ENCODE peak calls at places on chromosomes 12 and 14, in ten cellular contexts. One of them, this sample, is unnamed.

GRCh38 chr12:30447061-30447750 is 248.5 kb downstream of the IPO8 start:
- DNase-seq in SK-N-SH: no peak
- DNase-seq in brain microvascular endothelial cell: peak; percentile 4
- DNase-seq in mucosa of descending colon: no peak
- DNase-seq in AG09309: no peak
- DNase-seq in kidney: no peak
- DNase-seq in LNCaP clone FGC: no peak
- DNase-seq in right lobe of liver: no peak
- DNase-seq in sigmoid colon: no peak
- DNase-seq in cardiac muscle cell: peak; percentile 56
- DNase-seq in this sample: no peak

GRCh38 chr12:109934026-109934425 is 34.0 kb downstream of the TCHP start:
- DNase-seq in SK-N-SH: no peak
- DNase-seq in brain microvascular endothelial cell: no peak
- DNase-seq in mucosa of descending colon: no peak
- DNase-seq in AG09309: no peak
- DNase-seq in kidney: no peak
- DNase-seq in LNCaP clone FGC: no peak
- DNase-seq in right lobe of liver: no peak
- DNase-seq in sigmoid colon: no peak
- DNase-seq in cardiac muscle cell: peak; percentile 37
- DNase-seq in this sample: no peak

GRCh38 chr12:106885026-106885425 is 70.7 kb upstream of the TMEM263 start:
- DNase-seq in SK-N-SH: no peak
- DNase-seq in brain microvascular endothelial cell: no peak
- DNase-seq in mucosa of descending colon: no peak
- DNase-seq in AG09309: no peak
- DNase-seq in kidney: no peak
- DNase-seq in LNCaP clone FGC: no peak
- DNase-seq in right lobe of liver: no peak
- DNase-seq in sigmoid colon: no peak
- DNase-seq in cardiac muscle cell: no peak
- DNase-seq in this sample: no peak

GRCh38 chr14:100664841-100665425 is 61.8 kb upstream of the DLK1 start:
- DNase-seq in SK-N-SH: no peak
- DNase-seq in brain microvascular endothelial cell: no peak
- DNase-seq in mucosa of descending colon: no peak
- DNase-seq in AG09309: peak; percentile 68
- DNase-seq in kidney: no peak
- DNase-seq in LNCaP clone FGC: no peak
- DNase-seq in right lobe of liver: no peak
- DNase-seq in sigmoid colon: peak; percentile 74
- DNase-seq in cardiac muscle cell: peak; percentile 67
- DNase-seq in this sample: peak; percentile 50

GRCh38 chr12:80632835-80633234 is 74.6 kb upstream of the MYF6 start:
- DNase-seq in SK-N-SH: peak; percentile 5
- DNase-seq in brain microvascular endothelial cell: no peak
- DNase-seq in mucosa of descending colon: no peak
- DNase-seq in AG09309: no peak
- DNase-seq in kidney: no peak
- DNase-seq in LNCaP clone FGC: no peak
- DNase-seq in right lobe of liver: no peak
- DNase-seq in sigmoid colon: no peak
- DNase-seq in cardiac muscle cell: no peak
- DNase-seq in this sample: peak; percentile 9

GRCh38 chr12:104802198-104802597 is 155.9 kb downstream of the SLC41A2 start:
- DNase-seq in SK-N-SH: no peak
- DNase-seq in brain microvascular endothelial cell: no peak
- DNase-seq in mucosa of descending colon: no peak
- DNase-seq in AG09309: no peak
- DNase-seq in kidney: no peak
- DNase-seq in LNCaP clone FGC: no peak
- DNase-seq in right lobe of liver: no peak
- DNase-seq in sigmoid colon: no peak
- DNase-seq in cardiac muscle cell: peak; percentile 30
- DNase-seq in this sample: no peak

GRCh38 chr14:30195946-30196345 is 268.3 kb upstream of the PRKD1 start:
- DNase-seq in SK-N-SH: no peak
- DNase-seq in brain microvascular endothelial cell: no peak
- DNase-seq in mucosa of descending colon: no peak
- DNase-seq in AG09309: no peak
- DNase-seq in kidney: no peak
- DNase-seq in LNCaP clone FGC: no peak
- DNase-seq in right lobe of liver: no peak
- DNase-seq in sigmoid colon: no peak
- DNase-seq in cardiac muscle cell: peak; percentile 78
- DNase-seq in this sample: peak; percentile 79

GRCh38 chr12:24979286-24979685 is 30.4 kb upstream of the BCAT1 start:
- DNase-seq in SK-N-SH: no peak
- DNase-seq in brain microvascular endothelial cell: no peak
- DNase-seq in mucosa of descending colon: no peak
- DNase-seq in AG09309: no peak
- DNase-seq in kidney: no peak
- DNase-seq in LNCaP clone FGC: no peak
- DNase-seq in right lobe of liver: no peak
- DNase-seq in sigmoid colon: no peak
- DNase-seq in cardiac muscle cell: no peak
- DNase-seq in this sample: no peak

GRCh38 chr12:3832738-3833137 is 40.5 kb downstream of the PARP11 start:
- DNase-seq in SK-N-SH: no peak
- DNase-seq in brain microvascular endothelial cell: no peak
- DNase-seq in mucosa of descending colon: no peak
- DNase-seq in AG09309: no peak
- DNase-seq in kidney: no peak
- DNase-seq in LNCaP clone FGC: no peak
- DNase-seq in right lobe of liver: no peak
- DNase-seq in sigmoid colon: no peak
- DNase-seq in cardiac muscle cell: no peak
- DNase-seq in this sample: no peak

GRCh38 chr14:104341532-104342434 is 203.4 kb downstream of the KIF26A start:
- DNase-seq in SK-N-SH: peak; percentile 67
- DNase-seq in brain microvascular endothelial cell: peak; percentile 3
- DNase-seq in mucosa of descending colon: peak; percentile 91
- DNase-seq in AG09309: no peak
- DNase-seq in kidney: peak; percentile 78
- DNase-seq in LNCaP clone FGC: peak; percentile 71
- DNase-seq in right lobe of liver: peak; percentile 66
- DNase-seq in sigmoid colon: peak; percentile 73
- DNase-seq in cardiac muscle cell: peak; percentile 33
- DNase-seq in this sample: no peak

GRCh38 chr12:119808441-119808840 is 68.7 kb downstream of the CIT start:
- DNase-seq in SK-N-SH: no peak
- DNase-seq in brain microvascular endothelial cell: no peak
- DNase-seq in mucosa of descending colon: no peak
- DNase-seq in AG09309: peak; percentile 61
- DNase-seq in kidney: no peak
- DNase-seq in LNCaP clone FGC: no peak
- DNase-seq in right lobe of liver: no peak
- DNase-seq in sigmoid colon: no peak
- DNase-seq in cardiac muscle cell: no peak
- DNase-seq in this sample: no peak

GRCh38 chr14:73809386-73809785 is 42.2 kb upstream of the PTGR2 start:
- DNase-seq in SK-N-SH: no peak
- DNase-seq in brain microvascular endothelial cell: no peak
- DNase-seq in mucosa of descending colon: no peak
- DNase-seq in AG09309: no peak
- DNase-seq in kidney: no peak
- DNase-seq in LNCaP clone FGC: no peak
- DNase-seq in right lobe of liver: no peak
- DNase-seq in sigmoid colon: no peak
- DNase-seq in cardiac muscle cell: no peak
- DNase-seq in this sample: no peak

GRCh38 chr12:30847259-30847658 is 79.3 kb upstream of the TSPAN11 start:
- DNase-seq in SK-N-SH: peak; percentile 44
- DNase-seq in brain microvascular endothelial cell: peak; percentile 70
- DNase-seq in mucosa of descending colon: no peak
- DNase-seq in AG09309: peak; percentile 40
- DNase-seq in kidney: no peak
- DNase-seq in LNCaP clone FGC: peak; percentile 60
- DNase-seq in right lobe of liver: no peak
- DNase-seq in sigmoid colon: no peak
- DNase-seq in cardiac muscle cell: peak; percentile 82
- DNase-seq in this sample: peak; percentile 68

GRCh38 chr14:75917322-75918251 is 64.2 kb downstream of the TGFB3 start:
- DNase-seq in SK-N-SH: peak; percentile 81
- DNase-seq in brain microvascular endothelial cell: no peak
- DNase-seq in mucosa of descending colon: no peak
- DNase-seq in AG09309: no peak
- DNase-seq in kidney: no peak
- DNase-seq in LNCaP clone FGC: no peak
- DNase-seq in right lobe of liver: no peak
- DNase-seq in sigmoid colon: no peak
- DNase-seq in cardiac muscle cell: no peak
- DNase-seq in this sample: no peak

GRCh38 chr14:50000215-50001145 is 107.6 kb downstream of the ARF6 start:
- DNase-seq in SK-N-SH: peak; percentile 58
- DNase-seq in brain microvascular endothelial cell: peak; percentile 84
- DNase-seq in mucosa of descending colon: peak; percentile 78
- DNase-seq in AG09309: peak; percentile 67
- DNase-seq in kidney: peak; percentile 88
- DNase-seq in LNCaP clone FGC: no peak
- DNase-seq in right lobe of liver: no peak
- DNase-seq in sigmoid colon: peak; percentile 83
- DNase-seq in cardiac muscle cell: peak; percentile 81
- DNase-seq in this sample: peak; percentile 97

GRCh38 chr14:49999826-50000214 is 106.9 kb downstream of the ARF6 start:
- DNase-seq in SK-N-SH: no peak
- DNase-seq in brain microvascular endothelial cell: no peak
- DNase-seq in mucosa of descending colon: no peak
- DNase-seq in AG09309: no peak
- DNase-seq in kidney: no peak
- DNase-seq in LNCaP clone FGC: no peak
- DNase-seq in right lobe of liver: no peak
- DNase-seq in sigmoid colon: no peak
- DNase-seq in cardiac muscle cell: no peak
- DNase-seq in this sample: no peak

GRCh38 chr14:49995162-49995561 is 102.3 kb downstream of the ARF6 start:
- DNase-seq in SK-N-SH: no peak
- DNase-seq in brain microvascular endothelial cell: no peak
- DNase-seq in mucosa of descending colon: no peak
- DNase-seq in AG09309: no peak
- DNase-seq in kidney: no peak
- DNase-seq in LNCaP clone FGC: no peak
- DNase-seq in right lobe of liver: no peak
- DNase-seq in sigmoid colon: no peak
- DNase-seq in cardiac muscle cell: no peak
- DNase-seq in this sample: no peak

GRCh38 chr14:49999216-49999761 is 106.4 kb downstream of the ARF6 start:
- DNase-seq in SK-N-SH: peak; percentile 58
- DNase-seq in brain microvascular endothelial cell: peak; percentile 88
- DNase-seq in mucosa of descending colon: peak; percentile 86
- DNase-seq in AG09309: no peak
- DNase-seq in kidney: peak; percentile 95
- DNase-seq in LNCaP clone FGC: no peak
- DNase-seq in right lobe of liver: peak; percentile 73
- DNase-seq in sigmoid colon: peak; percentile 89
- DNase-seq in cardiac muscle cell: peak; percentile 71
- DNase-seq in this sample: peak; percentile 89

DNA sequence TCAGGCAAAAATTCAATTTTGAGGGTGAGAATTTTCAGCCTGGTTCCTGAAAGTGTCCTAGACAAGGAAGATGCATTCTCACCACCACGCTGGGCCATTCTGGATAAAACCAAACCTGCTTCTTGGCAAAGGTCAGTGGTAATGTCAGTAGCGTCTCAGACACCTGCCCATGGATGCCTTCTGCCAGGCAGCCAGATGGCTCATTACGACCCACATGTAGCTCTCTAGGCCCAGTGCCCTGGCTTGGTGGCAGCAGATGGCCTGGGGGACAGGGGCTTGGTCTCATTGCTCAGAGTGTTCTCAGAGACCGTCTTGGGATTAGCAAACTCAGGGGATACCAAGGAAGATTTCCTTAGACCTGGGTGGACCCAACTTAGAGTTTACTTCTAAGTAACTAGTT is 105.1 kb downstream of the ARF6 start:
- DNase-seq in SK-N-SH: no peak
- DNase-seq in brain microvascular endothelial cell: no peak
- DNase-seq in mucosa of descending colon: no peak
- DNase-seq in AG09309: no peak
- DNase-seq in kidney: no peak
- DNase-seq in LNCaP clone FGC: no peak
- DNase-seq in right lobe of liver: no peak
- DNase-seq in sigmoid colon: no peak
- DNase-seq in cardiac muscle cell: no peak
- DNase-seq in this sample: no peak
- H3K4me3 ChIP-seq in SK-N-SH: no peak overlapping the region
- H3K4me3 ChIP-seq in brain microvascular endothelial cell: no peak overlapping the region
- H3K4me3 ChIP-seq in mucosa of descending colon: no peak overlapping the region
- H3K4me3 ChIP-seq in AG09309: no peak overlapping the region
- H3K4me3 ChIP-seq in kidney: no peak overlapping the region
- H3K4me3 ChIP-seq in LNCaP clone FGC: no peak overlapping the region
- H3K4me3 ChIP-seq in right lobe of liver: no peak overlapping the region
- H3K4me3 ChIP-seq in sigmoid colon: no peak overlapping the region
- H3K4me3 ChIP-seq in cardiac muscle cell: no peak overlapping the region
- H3K4me3 ChIP-seq in this sample: no peak overlapping the region

DNA sequence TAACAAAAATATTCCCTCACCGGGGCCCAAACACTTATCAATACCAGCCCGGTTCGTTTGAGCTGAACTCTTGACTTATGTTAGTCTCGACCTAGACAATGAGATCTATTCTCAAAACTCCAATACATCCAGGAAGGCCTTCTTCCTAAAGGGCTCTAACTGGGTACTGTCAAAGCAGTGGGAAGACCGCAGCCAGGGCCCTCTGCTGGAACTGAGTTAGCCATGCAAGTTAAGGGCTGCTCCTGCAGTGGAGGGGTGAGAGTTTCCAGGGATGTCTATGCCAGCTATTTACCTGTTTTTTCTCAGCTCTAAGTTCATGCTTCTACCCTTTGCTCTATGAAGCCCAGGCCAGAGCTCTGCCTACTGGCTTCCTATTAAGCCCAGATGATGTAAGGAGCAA is 348.8 kb downstream of the GXYLT1 start:
- DNase-seq in SK-N-SH: peak; percentile 13
- DNase-seq in brain microvascular endothelial cell: no peak
- DNase-seq in mucosa of descending colon: no peak
- DNase-seq in AG09309: no peak
- DNase-seq in kidney: no peak
- DNase-seq in LNCaP clone FGC: no peak
- DNase-seq in right lobe of liver: no peak
- DNase-seq in sigmoid colon: no peak
- DNase-seq in cardiac muscle cell: no peak
- DNase-seq in this sample: no peak
- TF ChIP-seq CTCF in SK-N-SH: peak; percentile 12
- TF ChIP-seq CTCF in brain microvascular endothelial cell: no peak
- TF ChIP-seq CTCF in mucosa of descending colon: no peak
- TF ChIP-seq CTCF in AG09309: no peak
- TF ChIP-seq CTCF in kidney: no peak
- TF ChIP-seq CTCF in LNCaP clone FGC: peak; percentile 15
- TF ChIP-seq CTCF in right lobe of liver: no peak
- TF ChIP-seq CTCF in sigmoid colon: no peak
- TF ChIP-seq CTCF in cardiac muscle cell: no peak
- TF ChIP-seq CTCF in this sample: no peak

GRCh38 chr12:120849765-120850164 is 54.4 kb downstream of the SPPL3 start:
- DNase-seq in SK-N-SH: no peak
- DNase-seq in brain microvascular endothelial cell: peak; percentile 71
- DNase-seq in mucosa of descending colon: no peak
- DNase-seq in AG09309: no peak
- DNase-seq in kidney: no peak
- DNase-seq in LNCaP clone FGC: no peak
- DNase-seq in right lobe of liver: no peak
- DNase-seq in sigmoid colon: no peak
- DNase-seq in cardiac muscle cell: no peak
- DNase-seq in this sample: peak; percentile 53
- H3K4me3 ChIP-seq in SK-N-SH: no peak overlapping the region
- H3K4me3 ChIP-seq in brain microvascular endothelial cell: no peak overlapping the region
- H3K4me3 ChIP-seq in mucosa of descending colon: no peak overlapping the region
- H3K4me3 ChIP-seq in AG09309: no peak overlapping the region
- H3K4me3 ChIP-seq in kidney: no peak overlapping the region
- H3K4me3 ChIP-seq in LNCaP clone FGC: no peak overlapping the region
- H3K4me3 ChIP-seq in right lobe of liver: no peak overlapping the region
- H3K4me3 ChIP-seq in sigmoid colon: no peak overlapping the region
- H3K4me3 ChIP-seq in cardiac muscle cell: no peak overlapping the region
- H3K4me3 ChIP-seq in this sample: no peak overlapping the region

GRCh38 chr12:98373982-98374381 is 141.4 kb upstream of the TMPO start:
- DNase-seq in SK-N-SH: no peak
- DNase-seq in brain microvascular endothelial cell: peak; percentile 12
- DNase-seq in mucosa of descending colon: no peak
- DNase-seq in AG09309: no peak
- DNase-seq in kidney: no peak
- DNase-seq in LNCaP clone FGC: no peak
- DNase-seq in right lobe of liver: no peak
- DNase-seq in sigmoid colon: no peak
- DNase-seq in cardiac muscle cell: peak; percentile 15
- DNase-seq in this sample: peak; percentile 8
- TF ChIP-seq CTCF in SK-N-SH: peak; percentile 44
- TF ChIP-seq CTCF in brain microvascular endothelial cell: peak; percentile 53
- TF ChIP-seq CTCF in mucosa of descending colon: no peak
- TF ChIP-seq CTCF in AG09309: peak; percentile 41
- TF ChIP-seq CTCF in kidney: no peak
- TF ChIP-seq CTCF in LNCaP clone FGC: peak; percentile 13
- TF ChIP-seq CTCF in right lobe of liver: no peak
- TF ChIP-seq CTCF in sigmoid colon: no peak
- TF ChIP-seq CTCF in cardiac muscle cell: peak; percentile 25
- TF ChIP-seq CTCF in this sample: peak; percentile 45

This sample was measured in astrocyte of the spinal cord.